ENCODE peak calls at places on chromosomes 5 and 9, in four cellular contexts. Z, J, F and L are unnamed samples. For H3K4me1, the result is how much of the 10 kb centered on the place peaks cover.

GRCh38 chr9:76161103-76161502 is 233.1 kb downstream of the RFK start:
- DNase-seq in J (no peak), Z (no peak), F (no peak), L (no peak)

GRCh38 chr5:75545131-75545530 is 33.4 kb downstream of the POLK start:
- DNase-seq in J (no peak), F (no peak), Z (no peak), L (no peak)

GRCh38 chr9:94160594-94161501 is 76.6 kb downstream of the PTPDC1 start:
- DNase-seq in Z (no peak), J (no peak), F (no peak), L (no peak)

GRCh38 chr5:134614461-134615085 is 18.1 kb downstream of the SAR1B start:
- DNase-seq in F (no peak), J (no peak), Z (no peak), L (no peak)

GRCh38 chr5:180806351-180807011 is 3.9 kb upstream of the MGAT1 start:
- DNase-seq in Z (no peak), J (peak), F (no peak), L (no peak)

GRCh38 chr5:67773439-67773988 is 442.0 kb upstream of the PIK3R1 start:
- DNase-seq in Z (no peak), F (no peak), J (no peak), L (peak)

GRCh38 chr5:73668422-73669116 is 42.6 kb downstream of the ARHGEF28 start:
- DNase-seq in Z (no peak), J (peak), F (no peak), L (no peak)

GRCh38 chr5:138602371-138603000 is 27.3 kb upstream of the HSPA9 start:
- DNase-seq in Z (no peak), J (no peak), F (no peak), L (no peak)

GRCh38 chr5:111697881-111698757 is 58.9 kb downstream of the NREP start:
- DNase-seq in F (no peak), J (no peak), Z (no peak), L (no peak)

GRCh38 chr5:132176987-132177386 is 50.7 kb downstream of the P4HA2 start:
- DNase-seq in Z (no peak), J (peak), F (no peak), L (no peak)

GRCh38 chr5:38184627-38185026 is 73.7 kb upstream of the EGFLAM start:
- DNase-seq in J (no peak), F (no peak), Z (no peak), L (no peak)

GRCh38 chr5:173201636-173202265 is 33.3 kb downstream of the NKX2-5 start:
- DNase-seq in Z (no peak), F (no peak), J (no peak), L (no peak)

GRCh38 chr5:175873090-175873454 is 1.7 kb downstream of the CPLX2 start:
- DNase-seq in Z (no peak), J (no peak), F (no peak), L (no peak)

GRCh38 chr5:115170128-115170923 is 618 bp upstream of the TRIM36 start:
- DNase-seq in Z (no peak), F (no peak), J (peak), L (no peak)

GRCh38 chr5:132915681-132916080 is 42.2 kb downstream of the LEAP2 start:
- DNase-seq in F (no peak), J (peak), Z (no peak), L (no peak)

GRCh38 chr9:76415731-76416130 is 21.5 kb upstream of the RFK start:
- DNase-seq in F (no peak), J (no peak), Z (no peak), L (no peak)

GRCh38 chr5:5155617-5156016 is 15.5 kb downstream of the ADAMTS16 start:
- DNase-seq in F (no peak), J (no peak), Z (no peak), L (no peak)

GRCh38 chr5:53405396-53405795 is 75.0 kb upstream of the FST start:
- DNase-seq in J (no peak), Z (no peak), F (no peak), L (no peak)

GRCh38 chr9:123111977-123112869 is 78.8 kb downstream of the GPR21 start:
- DNase-seq in F (no peak), Z (no peak), J (peak), L (no peak)

GRCh38 chr5:95754545-95754944 is 23.4 kb downstream of the RHOBTB3 start:
- DNase-seq in F (no peak), J (no peak), Z (no peak), L (no peak)
- H3K27ac ChIP-seq in F (no peak), J (no peak), Z (no peak), L (no peak)

DNA sequence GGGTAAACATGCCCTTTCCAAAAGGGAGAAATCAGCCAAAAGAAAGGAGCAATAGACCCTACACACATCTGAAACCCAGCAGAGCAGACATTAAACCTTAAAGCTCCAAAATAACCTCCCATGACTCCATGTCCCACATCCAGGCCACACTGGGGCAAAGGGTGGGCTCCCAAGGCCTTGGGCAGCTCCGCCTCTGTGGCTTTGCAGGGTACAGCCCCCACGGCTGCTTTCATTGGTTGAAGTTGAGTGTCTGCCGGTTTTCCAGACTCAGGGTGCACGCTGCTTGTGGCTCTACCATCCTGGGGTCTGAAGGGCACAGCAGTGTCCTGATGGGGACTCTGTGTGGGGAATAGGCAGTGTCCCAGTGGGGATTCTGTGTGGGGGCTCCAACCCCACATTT is 146.5 kb downstream of the ZDHHC21 start:
- DNase-seq in J (no peak), F (no peak), Z (no peak), L (no peak)
- H3K4me1 ChIP-seq in J (under half), F (under half), Z (under half), L (under half)

GRCh38 chr9:2824564-2824963 is 19.3 kb downstream of the PUM3 start:
- DNase-seq in Z (no peak), J (no peak), F (no peak), L (no peak)
- H3K4me3 ChIP-seq in Z (no peak), J (no peak), F (no peak), L (no peak)

DNA sequence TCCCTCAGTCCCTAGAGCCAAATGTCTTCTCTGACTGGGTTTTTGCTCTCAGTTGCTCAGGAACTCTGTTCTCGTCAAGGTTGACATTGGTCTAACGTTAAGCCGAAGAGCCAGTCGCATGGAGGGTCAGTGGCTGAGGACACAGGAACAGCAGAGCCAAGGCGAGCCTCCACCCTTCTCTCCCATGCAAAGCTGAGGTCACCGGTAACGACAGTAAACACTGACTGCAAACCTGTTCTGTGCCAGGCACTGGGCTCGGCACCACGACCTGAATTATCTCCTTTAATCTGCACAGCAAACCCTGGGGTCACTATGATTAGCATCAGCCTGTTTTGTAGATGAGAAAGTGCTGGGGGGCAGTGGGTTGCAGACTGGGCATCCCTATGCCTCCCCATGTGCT is 171.0 kb downstream of the COL23A1 start:
- DNase-seq in Z (no peak), J (no peak), F (no peak), L (no peak)
- H3K27ac ChIP-seq in Z (no peak), J (no peak), F (no peak), L (no peak)

DNA sequence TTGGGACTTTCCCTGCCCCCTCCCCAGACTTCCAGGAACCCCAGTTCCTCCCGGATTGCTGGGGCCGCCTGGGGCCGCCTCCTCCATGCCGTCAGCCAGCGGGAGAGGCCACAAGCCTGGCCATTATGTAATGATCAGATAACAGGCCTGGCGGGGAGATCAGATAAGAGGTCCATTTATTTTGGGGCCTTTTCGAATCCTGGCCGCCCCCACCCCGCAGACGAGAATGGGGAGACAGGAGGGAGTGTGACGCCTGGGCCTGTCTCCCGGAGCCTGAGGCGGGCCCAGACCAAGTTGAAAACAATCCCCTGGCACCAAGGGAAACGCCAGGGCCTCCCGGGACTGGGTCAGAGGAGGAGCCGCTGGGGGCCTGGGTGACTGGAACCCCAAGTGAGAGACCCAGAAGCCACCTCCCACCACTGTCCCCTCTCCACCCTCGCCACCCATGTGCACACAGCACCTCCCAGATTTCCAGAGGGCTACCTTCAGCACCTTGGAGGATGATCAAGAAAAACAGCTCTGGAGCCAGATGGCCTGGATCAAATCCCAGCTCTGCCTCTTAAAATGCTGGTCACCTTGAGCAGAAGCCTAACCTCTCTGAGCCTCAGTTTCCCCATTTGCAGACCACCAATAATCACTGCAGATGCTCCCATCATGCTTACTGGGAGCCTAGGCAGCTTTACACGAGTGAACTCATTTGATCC is 7.9 kb downstream of the ENG start:
- DNase-seq in J (no peak), Z (no peak), F (peak), L (peak)
- H3K4me1 ChIP-seq in J (under half), Z (under half), F (under half), L (under half)

GRCh38 chr5:99033014-99033931 is 104.5 kb upstream of the CHD1 start:
- DNase-seq in Z (no peak), F (no peak), J (peak), L (no peak)
- H3K4me3 ChIP-seq in Z (peak), F (peak), J (peak), L (peak)

DNA sequence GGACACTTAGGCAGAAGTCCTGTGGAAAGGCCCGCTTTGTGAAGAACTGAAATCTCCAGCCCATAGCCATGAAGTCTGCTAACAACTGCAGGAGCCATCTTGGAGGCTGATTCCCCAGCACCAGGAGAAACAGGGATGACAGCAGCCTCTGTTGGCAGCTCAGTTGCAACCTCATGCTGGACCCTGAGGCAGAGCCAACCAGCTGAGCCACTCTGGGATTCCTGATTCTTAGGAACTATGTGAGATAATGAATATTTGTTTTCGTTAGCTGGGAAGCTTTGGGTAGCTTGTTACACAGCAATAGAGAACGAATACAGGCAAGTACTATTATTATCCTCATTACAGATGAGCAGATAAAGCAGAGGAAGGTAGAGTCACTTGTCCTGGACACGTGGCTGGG is 210.5 kb upstream of the ANKH start:
- DNase-seq in F (no peak), Z (no peak), J (no peak), L (no peak)
- H3K27ac ChIP-seq in F (no peak), Z (no peak), J (no peak), L (no peak)